ENCODE peak calls at places on chromosomes 11 and 22, in ten cellular contexts. W, I, A, X, H, D, J, F, P and C are unnamed samples.

GRCh38 chr11:11972148-11972547 is 36.3 kb downstream of the DKK3 start:
- DNase-seq in I (no peak), D (no peak), J (no peak), A (no peak), H (no peak), P (no peak), X (no peak), W (no peak), F (no peak), C (no peak)

GRCh38 chr22:19488884-19489843 is 9.4 kb downstream of the CDC45 start:
- DNase-seq in W (no peak), P (no peak), I (peak), J (no peak), D (no peak), H (no peak), F (no peak), A (peak), X (no peak), C (no peak)

GRCh38 chr22:17744430-17744829 is 29.8 kb downstream of the BID start:
- DNase-seq in J (no peak), W (no peak), A (no peak), D (no peak), H (no peak), F (no peak), I (no peak), X (no peak), P (no peak), C (no peak)

GRCh38 chr11:100269511-100269910 is 417.6 kb upstream of the ARHGAP42 start:
- DNase-seq in D (no peak), J (no peak), F (no peak), W (no peak), A (no peak), X (no peak), H (no peak), I (no peak), P (no peak), C (no peak)

GRCh38 chr11:112689851-112690250 is 271.4 kb upstream of the NCAM1 start:
- DNase-seq in D (no peak), H (no peak), I (no peak), J (no peak), P (no peak), F (no peak), A (no peak), X (no peak), W (no peak), C (no peak)

GRCh38 chr11:65479184-65480145 is 19.4 kb upstream of the MALAT1 start:
- DNase-seq in J (no peak), H (no peak), W (no peak), X (no peak), P (no peak), F (peak), D (no peak), I (peak), A (no peak), C (no peak)

GRCh38 chr11:78941226-78941851 is 366.7 kb upstream of the NARS2 start:
- DNase-seq in A (no peak), I (no peak), D (peak), P (no peak), W (no peak), J (no peak), F (no peak), X (no peak), H (no peak), C (no peak)

GRCh38 chr11:94537051-94537600 is 6.6 kb upstream of the FUT4 start:
- DNase-seq in D (no peak), H (no peak), J (no peak), A (no peak), P (no peak), I (peak), X (no peak), W (no peak), F (peak), C (no peak)

GRCh38 chr22:46614070-46614931 is 5.9 kb upstream of the GRAMD4 start:
- DNase-seq in P (peak), X (peak), I (no peak), H (peak), F (no peak), W (no peak), J (no peak), A (peak), D (peak), C (peak)

GRCh38 chr11:64537876-64538275 is 53.1 kb upstream of the SLC22A12 start:
- DNase-seq in F (no peak), D (no peak), A (no peak), J (no peak), P (no peak), H (no peak), I (no peak), X (no peak), W (no peak), C (no peak)

GRCh38 chr22:47651216-47651987 is 889.0 kb downstream of the TBC1D22A start:
- DNase-seq in H (no peak), D (no peak), W (no peak), A (no peak), X (no peak), J (no peak), F (no peak), I (no peak), P (no peak), C (no peak)

GRCh38 chr11:113457784-113458183 is 17.4 kb downstream of the DRD2 start:
- DNase-seq in A (no peak), W (no peak), I (no peak), F (no peak), J (no peak), P (no peak), D (no peak), H (no peak), X (no peak), C (no peak)

GRCh38 chr11:94910281-94910680 is 63.1 kb downstream of the CWC15 start:
- DNase-seq in J (no peak), W (no peak), H (no peak), D (no peak), P (no peak), A (no peak), I (no peak), F (no peak), X (no peak), C (no peak)

GRCh38 chr22:17612057-17612456 is 16.5 kb downstream of the ATP6V1E1 start:
- DNase-seq in F (no peak), A (no peak), I (peak), D (no peak), P (no peak), H (no peak), J (no peak), X (no peak), W (no peak), C (no peak)

GRCh38 chr22:35376728-35377472 is 4.0 kb upstream of the HMOX1 start:
- DNase-seq in A (peak), X (no peak), I (peak), P (peak), F (peak), J (peak), W (peak), D (peak), H (peak), C (peak)

GRCh38 chr11:71999813-72000590 is 1.3 kb downstream of the IL18BP start:
- DNase-seq in A (no peak), X (no peak), P (no peak), H (no peak), J (no peak), F (no peak), D (no peak), I (no peak), W (no peak), C (no peak)

GRCh38 chr22:30568137-30568805 is 6.2 kb downstream of the GAL3ST1 start:
- DNase-seq in I (no peak), P (no peak), F (no peak), X (no peak), H (no peak), D (no peak), W (no peak), A (no peak), J (no peak), C (no peak)

GRCh38 chr11:15815246-15816209 is 540.8 kb downstream of the SOX6 start:
- DNase-seq in H (no peak), P (no peak), J (no peak), W (no peak), A (no peak), F (no peak), I (peak), X (no peak), D (no peak), C (no peak)

GRCh38 chr22:42716649-42717127 is 4.0 kb downstream of the A4GALT start:
- DNase-seq in A (no peak), H (peak), D (peak), X (no peak), I (no peak), J (no peak), F (no peak), P (no peak), W (no peak), C (no peak)

GRCh38 chr22:47888807-47889206 is 1126.4 kb downstream of the TBC1D22A start:
- DNase-seq in A (no peak), D (no peak), H (no peak), X (no peak), P (no peak), F (no peak), W (no peak), I (no peak), J (no peak), C (no peak)

GRCh38 chr11:96084610-96085348 is 160.9 kb upstream of the MTMR2 start:
- DNase-seq in D (no peak), W (no peak), X (no peak), I (no peak), H (no peak), F (no peak), A (no peak), P (peak), J (no peak), C (peak)

GRCh38 chr22:42635531-42635930 is 4.9 kb downstream of the ATP5MGL start:
- DNase-seq in P (peak), X (no peak), J (peak), D (no peak), W (no peak), F (peak), H (no peak), A (no peak), I (peak), C (no peak)

GRCh38 chr11:104784684-104785460 is 113.4 kb downstream of the CASP12 start:
- DNase-seq in W (no peak), P (no peak), J (no peak), H (no peak), F (no peak), X (no peak), D (no peak), I (peak), A (no peak), C (no peak)

GRCh38 chr22:17161991-17162390 is 2.9 kb upstream of the HDHD5 start:
- DNase-seq in X (no peak), A (no peak), P (no peak), D (no peak), H (no peak), F (peak), I (no peak), W (no peak), J (no peak), C (no peak)

GRCh38 chr11:46912526-46913150 is 5.7 kb downstream of the LRP4 start:
- DNase-seq in F (no peak), D (no peak), W (no peak), A (no peak), X (no peak), J (no peak), P (no peak), H (no peak), I (no peak), C (no peak)

GRCh38 chr11:93852242-93852641 is 1.8 kb upstream of the VSTM5 start:
- DNase-seq in F (no peak), W (no peak), J (no peak), I (no peak), H (no peak), X (no peak), A (no peak), P (no peak), D (no peak), C (no peak)

GRCh38 chr22:23523746-23524145 is 56.3 kb downstream of the IGLL1 start:
- DNase-seq in P (no peak), I (no peak), D (no peak), X (no peak), H (no peak), A (no peak), W (no peak), F (no peak), J (no peak), C (no peak)

GRCh38 chr11:117315285-117316196 is 515 bp downstream of the BACE1 start:
- DNase-seq in I (peak), D (no peak), X (no peak), H (no peak), F (peak), W (no peak), A (peak), P (peak), J (no peak), C (peak)

GRCh38 chr22:47123006-47123826 is 360.8 kb downstream of the TBC1D22A start:
- DNase-seq in X (no peak), J (no peak), W (no peak), F (no peak), H (no peak), A (peak), P (no peak), D (no peak), I (no peak), C (no peak)

GRCh38 chr11:79845002-79845709 is 404.3 kb upstream of the TENM4 start:
- DNase-seq in P (no peak), F (no peak), D (no peak), A (no peak), X (no peak), I (no peak), W (no peak), J (no peak), H (no peak), C (no peak)

GRCh38 chr22:41608386-41608785 is 12.5 kb downstream of the DESI1 start:
- DNase-seq in D (no peak), J (no peak), A (no peak), P (no peak), H (no peak), F (no peak), X (no peak), I (no peak), W (no peak), C (no peak)

GRCh38 chr22:49825944-49826602 is 1.6 kb downstream of the BRD1 start:
- DNase-seq in X (peak), F (peak), J (no peak), A (peak), H (peak), W (no peak), D (peak), P (peak), I (peak), C (peak)

GRCh38 chr11:86811637-86812321 is 11.4 kb downstream of the PRSS23 start:
- DNase-seq in J (no peak), D (no peak), H (no peak), F (peak), I (peak), W (no peak), P (no peak), X (no peak), A (no peak), C (no peak)

GRCh38 chr11:87397250-87397649 is 359.5 kb downstream of the TMEM135 start:
- DNase-seq in W (no peak), A (no peak), F (no peak), P (no peak), H (no peak), X (no peak), D (no peak), I (no peak), J (no peak), C (no peak)

GRCh38 chr22:50687829-50688228 is 15.2 kb downstream of the SHANK3 start:
- DNase-seq in W (peak), I (no peak), F (no peak), P (no peak), D (no peak), A (no peak), H (no peak), J (peak), X (no peak), C (no peak)

GRCh38 chr11:113286509-113287497 is 27.6 kb upstream of the TTC12 start:
- DNase-seq in F (no peak), J (no peak), D (peak), A (no peak), X (no peak), I (peak), W (no peak), H (no peak), P (no peak), C (no peak)

GRCh38 chr22:33402325-33402724 is 344.1 kb upstream of the SYN3 start:
- DNase-seq in A (no peak), J (no peak), I (no peak), F (no peak), W (no peak), H (no peak), D (no peak), P (no peak), X (no peak), C (no peak)

GRCh38 chr11:33734441-33735165 is 1.6 kb downstream of the CD59 start:
- DNase-seq in J (no peak), X (no peak), A (no peak), H (no peak), I (peak), W (no peak), D (peak), F (peak), P (no peak), C (no peak)